ENCODE peak calls at places on chromosomes 7 and 10, in seven cellular contexts. B, V, J, C, X, W and H are unnamed samples.

GRCh38 chr10:43124094-43124521 is 14.1 kb upstream of the CSGALNACT2 start:
- DNase-seq in J (no peak), V (no peak), X (no peak), C (no peak), W (no peak), B (no peak), H (peak; percentile 39)

GRCh38 chr10:132422169-132422691 is 25.2 kb downstream of the PWWP2B start:
- DNase-seq in B (no peak), C (peak; percentile 67), X (no peak), J (no peak), V (no peak), W (no peak), H (no peak)

GRCh38 chr10:125883198-125883597 is 2.1 kb upstream of the DHX32 start:
- DNase-seq in B (no peak), J (no peak), C (no peak), X (no peak), W (no peak), V (no peak), H (no peak)

GRCh38 chr10:90871761-90872647 is at the start of gene RPP30:
- DNase-seq in J (peak; percentile 79), W (peak; percentile 86), C (peak; percentile 90), B (peak; percentile 84), V (peak; percentile 78), X (peak; percentile 69), H (peak; percentile 91)

GRCh38 chr10:29409241-29410051 is 120.6 kb downstream of the LYZL1 start:
- DNase-seq in V (peak; percentile 72), W (peak; percentile 75), B (peak; percentile 70), C (peak; percentile 92), X (peak; percentile 61), J (peak; percentile 81), H (peak; percentile 80)

GRCh38 chr10:119365773-119366640 is 158.6 kb downstream of the GRK5 start:
- DNase-seq in B (no peak), V (no peak), J (no peak), X (no peak), W (no peak), C (no peak), H (no peak)

GRCh38 chr10:122485670-122486069 is 24.3 kb downstream of the HTRA1 start:
- DNase-seq in X (no peak), B (peak; percentile 69), C (no peak), J (peak; percentile 27), V (peak; percentile 75), W (no peak), H (no peak)

GRCh38 chr7:74051629-74052410 is 23.8 kb downstream of the ELN start:
- DNase-seq in W (no peak), J (peak; percentile 31), V (peak; percentile 31), B (peak; percentile 33), C (peak; percentile 77), X (peak; percentile 67), H (peak; percentile 7)

GRCh38 chr7:132145466-132145865 is 430.8 kb downstream of the PLXNA4 start:
- DNase-seq in W (peak; percentile 92), C (no peak), V (peak; percentile 47), X (peak; percentile 88), B (peak; percentile 86), J (no peak), H (peak; percentile 88)

GRCh38 chr10:789831-790701 is 100.6 kb upstream of the DIP2C start:
- DNase-seq in W (no peak), B (no peak), C (peak; percentile 54), V (no peak), J (no peak), X (no peak), H (no peak)

GRCh38 chr7:100477871-100478248 is 1.2 kb downstream of the TSC22D4 start:
- DNase-seq in C (no peak), X (no peak), W (no peak), B (no peak), J (peak; percentile 53), V (no peak), H (no peak)

GRCh38 chr10:1598393-1599153 is 138.8 kb downstream of the ADARB2 start:
- DNase-seq in J (no peak), X (no peak), W (no peak), C (no peak), B (no peak), V (no peak), H (no peak)

GRCh38 chr10:116113721-116114501 is 159.1 kb downstream of the GFRA1 start:
- DNase-seq in W (peak; percentile 37), C (no peak), X (no peak), J (no peak), V (peak; percentile 25), B (no peak), H (no peak)

GRCh38 chr10:102813734-102814455 is 23.3 kb downstream of the CYP17A1 start:
- DNase-seq in W (no peak), V (peak; percentile 40), C (no peak), J (peak; percentile 52), X (no peak), B (peak; percentile 82), H (no peak)

GRCh38 chr10:61899045-61899444 is 2.5 kb upstream of the ARID5B start:
- DNase-seq in C (no peak), J (no peak), B (peak; percentile 60), X (peak; percentile 100), W (peak; percentile 79), V (peak; percentile 61), H (no peak)

GRCh38 chr10:132788180-132788830 is 2.4 kb upstream of the NKX6-2 start:
- DNase-seq in J (no peak), X (peak; percentile 8), C (no peak), V (peak; percentile 24), B (peak; percentile 16), W (no peak), H (no peak)

GRCh38 chr7:156167417-156167807 is 355.1 kb upstream of the SHH start:
- DNase-seq in V (no peak), W (no peak), X (no peak), B (no peak), J (no peak), C (no peak), H (no peak)

GRCh38 chr7:4270941-4271715 is 411.0 kb upstream of the FOXK1 start:
- DNase-seq in W (no peak), X (no peak), B (no peak), J (no peak), C (no peak), V (no peak), H (peak; percentile 45)

GRCh38 chr10:95443636-95444035 is 117.5 kb downstream of the SORBS1 start:
- DNase-seq in W (no peak), C (no peak), J (no peak), X (no peak), B (no peak), V (no peak), H (peak; percentile 21)
- H3K4me3 ChIP-seq in W (no peak overlapping the region), C (no peak overlapping the region), J (no peak overlapping the region), X (no peak overlapping the region), B (no peak overlapping the region), V (no peak overlapping the region), H (peak overlapping the region; percentile 2)

DNA sequence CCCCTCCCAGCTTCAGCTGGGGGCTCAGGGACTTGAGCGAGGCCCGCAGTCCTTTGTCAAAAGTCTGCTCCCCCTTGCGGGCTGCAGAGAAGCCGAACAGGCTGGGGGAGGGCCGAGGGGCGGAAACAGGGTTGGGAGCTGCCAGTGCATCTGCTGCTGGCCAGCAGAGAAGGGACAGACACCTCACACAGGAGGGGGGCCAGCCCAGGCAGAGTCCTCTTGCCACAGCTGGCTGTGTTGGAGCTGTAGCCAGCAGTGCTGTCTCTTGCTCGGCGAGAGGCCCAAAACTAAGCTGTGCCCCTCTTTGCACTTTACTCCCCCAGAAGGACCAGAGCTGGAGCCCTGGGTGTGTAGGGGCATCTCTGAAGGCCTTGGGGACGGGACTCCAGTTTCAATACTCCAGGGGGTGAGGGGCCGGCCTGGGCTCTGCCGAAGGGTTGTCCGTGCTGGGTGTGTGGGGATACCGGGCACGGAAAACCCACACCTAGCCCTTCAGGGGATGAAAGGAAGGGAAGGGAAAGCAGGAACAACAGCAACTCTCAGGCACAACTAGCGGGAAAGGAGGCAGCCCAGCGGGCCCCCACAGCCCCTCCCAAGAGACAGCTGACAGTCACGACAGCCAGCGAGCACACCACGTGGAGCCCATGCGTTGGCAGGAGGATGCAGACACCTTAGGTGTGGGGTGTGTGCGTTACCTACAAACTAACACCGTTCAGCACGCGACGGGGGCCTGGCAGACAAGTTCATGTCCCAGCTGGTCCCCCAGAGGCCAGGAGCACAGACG is 17.8 kb downstream of the YKT6 start:
- DNase-seq in W (no peak), V (no peak), J (peak; percentile 7), X (no peak), C (peak; percentile 50), B (peak; percentile 22), H (no peak)
- TF ChIP-seq CTCF in W (no peak), V (no peak), J (no peak), X (no peak), C (no peak), B (no peak), H (no peak)

GRCh38 chr10:69092959-69093850 is 5.3 kb downstream of the SRGN start:
- DNase-seq in V (peak; percentile 93), W (peak; percentile 77), C (no peak), X (peak; percentile 97), B (peak; percentile 92), J (peak; percentile 65), H (no peak)
- H3K4me3 ChIP-seq in V (no peak overlapping the region), W (no peak overlapping the region), C (no peak overlapping the region), X (no peak overlapping the region), B (no peak overlapping the region), J (no peak overlapping the region), H (peak overlapping the region; percentile 65)

GRCh38 chr7:108592633-108593277 is 23.1 kb downstream of the DNAJB9 start:
- DNase-seq in B (peak; percentile 36), J (no peak), W (peak; percentile 12), C (no peak), X (peak; percentile 42), V (peak; percentile 51), H (no peak)
- TF ChIP-seq CTCF in B (peak; percentile 22), J (no peak), W (peak; percentile 36), C (no peak), X (peak; percentile 66), V (no peak), H (no peak)